ENCODE peak calls at places on chromosomes 4 and X, in ten cellular contexts. One of them, this sample, is unnamed.

GRCh38 chr4:622996-623913 is 2.1 kb upstream of the PDE6B start:
- DNase-seq in left lung: no peak
- DNase-seq in H9: peak
- DNase-seq in uterus: no peak
- DNase-seq in fibroblast of the aortic adventitia: no peak
- DNase-seq in GM23338: no peak
- DNase-seq in cardiac muscle cell: no peak
- DNase-seq in CD8-positive, alpha-beta T cell: no peak
- DNase-seq in body of pancreas: no peak
- DNase-seq in endothelial cell: no peak
- DNase-seq in this sample: no peak

GRCh38 chrX:47190445-47191269 is 3.0 kb upstream of the UBA1 start:
- DNase-seq in left lung: peak
- DNase-seq in H9: peak
- DNase-seq in uterus: peak
- DNase-seq in fibroblast of the aortic adventitia: peak
- DNase-seq in GM23338: peak
- DNase-seq in cardiac muscle cell: peak
- DNase-seq in CD8-positive, alpha-beta T cell: peak
- DNase-seq in body of pancreas: peak
- DNase-seq in endothelial cell: peak
- DNase-seq in this sample: peak

GRCh38 chr4:46934731-46935130 is 25.7 kb upstream of the COX7B2 start:
- DNase-seq in left lung: no peak
- DNase-seq in H9: no peak
- DNase-seq in uterus: no peak
- DNase-seq in fibroblast of the aortic adventitia: no peak
- DNase-seq in GM23338: no peak
- DNase-seq in cardiac muscle cell: no peak
- DNase-seq in CD8-positive, alpha-beta T cell: no peak
- DNase-seq in body of pancreas: no peak
- DNase-seq in endothelial cell: no peak
- DNase-seq in this sample: no peak

GRCh38 chr4:137253949-137254348 is 278.3 kb downstream of the PCDH18 start:
- DNase-seq in left lung: no peak
- DNase-seq in H9: no peak
- DNase-seq in uterus: no peak
- DNase-seq in fibroblast of the aortic adventitia: peak
- DNase-seq in GM23338: no peak
- DNase-seq in cardiac muscle cell: no peak
- DNase-seq in CD8-positive, alpha-beta T cell: no peak
- DNase-seq in body of pancreas: no peak
- DNase-seq in endothelial cell: no peak
- DNase-seq in this sample: no peak

GRCh38 chr4:2643555-2643954 is 107.1 kb downstream of the FAM193A start:
- DNase-seq in left lung: no peak
- DNase-seq in H9: no peak
- DNase-seq in uterus: no peak
- DNase-seq in fibroblast of the aortic adventitia: no peak
- DNase-seq in GM23338: no peak
- DNase-seq in cardiac muscle cell: no peak
- DNase-seq in CD8-positive, alpha-beta T cell: no peak
- DNase-seq in body of pancreas: no peak
- DNase-seq in endothelial cell: no peak
- DNase-seq in this sample: no peak

GRCh38 chr4:13541720-13542576 is 2.4 kb downstream of the NKX3-2 start:
- DNase-seq in left lung: no peak
- DNase-seq in H9: peak
- DNase-seq in uterus: no peak
- DNase-seq in fibroblast of the aortic adventitia: no peak
- DNase-seq in GM23338: peak
- DNase-seq in cardiac muscle cell: no peak
- DNase-seq in CD8-positive, alpha-beta T cell: peak
- DNase-seq in body of pancreas: peak
- DNase-seq in endothelial cell: peak
- DNase-seq in this sample: peak

GRCh38 chrX:118928126-118928525 is 46.3 kb upstream of the LONRF3 start:
- DNase-seq in left lung: no peak
- DNase-seq in H9: no peak
- DNase-seq in uterus: no peak
- DNase-seq in fibroblast of the aortic adventitia: no peak
- DNase-seq in GM23338: no peak
- DNase-seq in cardiac muscle cell: peak
- DNase-seq in CD8-positive, alpha-beta T cell: no peak
- DNase-seq in body of pancreas: no peak
- DNase-seq in endothelial cell: no peak
- DNase-seq in this sample: no peak

GRCh38 chr4:182023469-182023868 is 219.7 kb upstream of the TENM3 start:
- DNase-seq in left lung: no peak
- DNase-seq in H9: no peak
- DNase-seq in uterus: no peak
- DNase-seq in fibroblast of the aortic adventitia: no peak
- DNase-seq in GM23338: no peak
- DNase-seq in cardiac muscle cell: no peak
- DNase-seq in CD8-positive, alpha-beta T cell: no peak
- DNase-seq in body of pancreas: no peak
- DNase-seq in endothelial cell: no peak
- DNase-seq in this sample: no peak

GRCh38 chr4:80024335-80024734 is 48.7 kb downstream of the ANTXR2 start:
- DNase-seq in left lung: no peak
- DNase-seq in H9: no peak
- DNase-seq in uterus: no peak
- DNase-seq in fibroblast of the aortic adventitia: no peak
- DNase-seq in GM23338: no peak
- DNase-seq in cardiac muscle cell: no peak
- DNase-seq in CD8-positive, alpha-beta T cell: no peak
- DNase-seq in body of pancreas: no peak
- DNase-seq in endothelial cell: no peak
- DNase-seq in this sample: no peak

GRCh38 chr4:80027611-80028010 is 45.4 kb downstream of the ANTXR2 start:
- DNase-seq in left lung: no peak
- DNase-seq in H9: no peak
- DNase-seq in uterus: no peak
- DNase-seq in fibroblast of the aortic adventitia: no peak
- DNase-seq in GM23338: no peak
- DNase-seq in cardiac muscle cell: no peak
- DNase-seq in CD8-positive, alpha-beta T cell: no peak
- DNase-seq in body of pancreas: no peak
- DNase-seq in endothelial cell: no peak
- DNase-seq in this sample: no peak

GRCh38 chr4:80029364-80029763 is 43.7 kb downstream of the ANTXR2 start:
- DNase-seq in left lung: no peak
- DNase-seq in H9: no peak
- DNase-seq in uterus: no peak
- DNase-seq in fibroblast of the aortic adventitia: no peak
- DNase-seq in GM23338: no peak
- DNase-seq in cardiac muscle cell: no peak
- DNase-seq in CD8-positive, alpha-beta T cell: no peak
- DNase-seq in body of pancreas: no peak
- DNase-seq in endothelial cell: no peak
- DNase-seq in this sample: no peak

DNA sequence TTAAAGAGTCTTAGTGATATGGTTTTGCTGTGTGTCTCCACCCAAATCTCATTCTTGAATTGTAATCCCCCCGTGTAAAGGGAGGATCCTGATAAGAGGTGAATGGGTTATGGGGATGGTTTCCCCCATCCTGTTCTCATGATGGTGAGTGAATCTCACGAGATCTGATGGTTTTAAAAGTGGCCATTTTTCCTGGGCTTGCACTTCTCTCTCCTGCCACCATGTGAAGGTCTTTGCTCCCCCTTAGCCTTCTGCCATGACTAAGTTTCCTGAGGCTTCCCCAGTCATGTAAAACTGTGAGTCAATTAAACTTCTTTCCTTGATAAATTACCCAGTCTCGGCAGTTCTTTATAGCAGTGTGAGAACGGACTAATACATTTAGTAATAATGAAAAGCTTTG is 46.9 kb downstream of the ANTXR2 start:
- DNase-seq in left lung: no peak
- DNase-seq in H9: no peak
- DNase-seq in uterus: no peak
- DNase-seq in fibroblast of the aortic adventitia: no peak
- DNase-seq in GM23338: peak
- DNase-seq in cardiac muscle cell: no peak
- DNase-seq in CD8-positive, alpha-beta T cell: no peak
- DNase-seq in body of pancreas: no peak
- DNase-seq in endothelial cell: no peak
- DNase-seq in this sample: no peak
- TF ChIP-seq CTCF in left lung: no peak
- TF ChIP-seq CTCF in H9: peak
- TF ChIP-seq CTCF in uterus: no peak
- TF ChIP-seq CTCF in fibroblast of the aortic adventitia: no peak
- TF ChIP-seq CTCF in GM23338: peak
- TF ChIP-seq CTCF in cardiac muscle cell: no peak
- TF ChIP-seq CTCF in CD8-positive, alpha-beta T cell: no peak
- TF ChIP-seq CTCF in body of pancreas: no peak
- TF ChIP-seq CTCF in endothelial cell: no peak
- TF ChIP-seq CTCF in this sample: no peak

DNA sequence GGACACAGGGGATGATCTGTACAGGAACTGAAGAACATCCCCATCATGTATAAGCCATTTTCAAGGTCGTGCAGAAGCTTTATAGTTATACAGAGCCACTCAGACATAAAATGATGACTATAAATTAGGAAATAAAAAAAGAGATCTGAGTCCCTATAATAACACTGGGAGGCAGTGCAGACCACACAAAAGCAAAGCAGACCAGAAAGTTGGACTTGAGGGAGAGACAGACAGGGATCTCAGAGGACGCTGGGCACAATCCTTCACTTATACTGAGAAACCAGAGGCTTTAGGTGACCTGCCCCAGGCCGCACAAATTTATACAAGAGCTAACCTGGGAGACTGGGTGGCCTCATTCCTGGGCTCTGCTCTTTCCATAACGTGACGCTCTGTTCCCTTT is 70.5 kb downstream of the HADH start:
- DNase-seq in left lung: no peak
- DNase-seq in H9: peak
- DNase-seq in uterus: no peak
- DNase-seq in fibroblast of the aortic adventitia: peak
- DNase-seq in GM23338: peak
- DNase-seq in cardiac muscle cell: peak
- DNase-seq in CD8-positive, alpha-beta T cell: no peak
- DNase-seq in body of pancreas: peak
- DNase-seq in endothelial cell: peak
- DNase-seq in this sample: no peak
- TF ChIP-seq CTCF in left lung: no peak
- TF ChIP-seq CTCF in H9: peak
- TF ChIP-seq CTCF in uterus: no peak
- TF ChIP-seq CTCF in fibroblast of the aortic adventitia: peak
- TF ChIP-seq CTCF in GM23338: peak
- TF ChIP-seq CTCF in cardiac muscle cell: peak
- TF ChIP-seq CTCF in CD8-positive, alpha-beta T cell: no peak
- TF ChIP-seq CTCF in body of pancreas: peak
- TF ChIP-seq CTCF in endothelial cell: no peak
- TF ChIP-seq CTCF in this sample: no peak

GRCh38 chr4:152643153-152644035 is 36.4 kb downstream of the TMEM154 start:
- DNase-seq in left lung: peak
- DNase-seq in H9: no peak
- DNase-seq in uterus: no peak
- DNase-seq in fibroblast of the aortic adventitia: no peak
- DNase-seq in GM23338: no peak
- DNase-seq in cardiac muscle cell: peak
- DNase-seq in CD8-positive, alpha-beta T cell: no peak
- DNase-seq in body of pancreas: no peak
- DNase-seq in endothelial cell: no peak
- DNase-seq in this sample: peak

GRCh38 chr4:152644130-152644529 is 35.7 kb downstream of the TMEM154 start:
- DNase-seq in left lung: no peak
- DNase-seq in H9: no peak
- DNase-seq in uterus: no peak
- DNase-seq in fibroblast of the aortic adventitia: no peak
- DNase-seq in GM23338: no peak
- DNase-seq in cardiac muscle cell: no peak
- DNase-seq in CD8-positive, alpha-beta T cell: no peak
- DNase-seq in body of pancreas: no peak
- DNase-seq in endothelial cell: no peak
- DNase-seq in this sample: no peak

GRCh38 chr4:152635876-152636275 is 43.9 kb downstream of the TMEM154 start:
- DNase-seq in left lung: no peak
- DNase-seq in H9: no peak
- DNase-seq in uterus: no peak
- DNase-seq in fibroblast of the aortic adventitia: peak
- DNase-seq in GM23338: no peak
- DNase-seq in cardiac muscle cell: peak
- DNase-seq in CD8-positive, alpha-beta T cell: no peak
- DNase-seq in body of pancreas: no peak
- DNase-seq in endothelial cell: no peak
- DNase-seq in this sample: no peak

DNA sequence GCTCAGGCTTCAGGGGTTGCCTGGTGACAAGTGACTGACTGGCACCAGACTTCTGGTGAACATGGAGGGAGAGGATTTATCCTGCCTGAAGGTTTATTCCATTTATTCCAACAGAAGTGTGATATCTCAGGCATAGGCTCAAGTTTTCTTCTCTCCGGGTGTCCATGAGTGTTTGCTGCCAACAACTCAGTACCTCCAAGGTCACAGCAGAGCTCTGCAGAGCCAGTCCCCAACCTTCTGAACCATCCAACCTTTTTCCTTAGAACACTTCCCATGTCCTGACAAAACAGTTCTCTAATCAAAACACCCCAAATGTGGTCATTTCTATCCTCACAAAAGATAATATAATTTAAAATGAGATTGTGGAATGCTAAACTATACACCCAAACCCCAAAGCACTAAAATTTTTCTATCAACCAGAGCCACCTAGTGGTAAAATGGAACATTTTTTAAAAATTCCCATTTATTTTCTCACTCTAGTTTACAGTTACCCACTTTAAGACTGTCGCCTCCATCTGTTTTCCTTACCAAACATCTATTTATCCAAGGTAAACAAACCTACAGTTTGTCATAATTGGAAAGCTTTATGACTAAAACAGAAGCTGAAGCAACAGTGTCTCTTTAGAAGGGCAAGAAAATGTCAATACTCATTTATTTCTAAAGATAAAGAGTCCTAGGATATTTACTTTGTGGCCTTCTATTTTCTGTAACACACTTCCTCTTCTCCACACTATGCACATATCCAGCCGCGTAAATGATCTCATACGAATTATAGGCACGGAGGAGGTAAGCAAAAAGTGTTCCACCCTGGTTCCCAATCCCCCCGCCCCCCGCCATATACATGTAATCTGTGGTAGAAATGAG is 39.5 kb downstream of the TMEM154 start:
- DNase-seq in left lung: no peak
- DNase-seq in H9: no peak
- DNase-seq in uterus: no peak
- DNase-seq in fibroblast of the aortic adventitia: peak
- DNase-seq in GM23338: peak
- DNase-seq in cardiac muscle cell: peak
- DNase-seq in CD8-positive, alpha-beta T cell: no peak
- DNase-seq in body of pancreas: peak
- DNase-seq in endothelial cell: no peak
- DNase-seq in this sample: no peak
- TF ChIP-seq CTCF in left lung: peak
- TF ChIP-seq CTCF in H9: peak
- TF ChIP-seq CTCF in uterus: peak
- TF ChIP-seq CTCF in fibroblast of the aortic adventitia: peak
- TF ChIP-seq CTCF in GM23338: peak
- TF ChIP-seq CTCF in cardiac muscle cell: peak
- TF ChIP-seq CTCF in CD8-positive, alpha-beta T cell: peak
- TF ChIP-seq CTCF in body of pancreas: peak
- TF ChIP-seq CTCF in endothelial cell: peak
- TF ChIP-seq CTCF in this sample: peak

DNA sequence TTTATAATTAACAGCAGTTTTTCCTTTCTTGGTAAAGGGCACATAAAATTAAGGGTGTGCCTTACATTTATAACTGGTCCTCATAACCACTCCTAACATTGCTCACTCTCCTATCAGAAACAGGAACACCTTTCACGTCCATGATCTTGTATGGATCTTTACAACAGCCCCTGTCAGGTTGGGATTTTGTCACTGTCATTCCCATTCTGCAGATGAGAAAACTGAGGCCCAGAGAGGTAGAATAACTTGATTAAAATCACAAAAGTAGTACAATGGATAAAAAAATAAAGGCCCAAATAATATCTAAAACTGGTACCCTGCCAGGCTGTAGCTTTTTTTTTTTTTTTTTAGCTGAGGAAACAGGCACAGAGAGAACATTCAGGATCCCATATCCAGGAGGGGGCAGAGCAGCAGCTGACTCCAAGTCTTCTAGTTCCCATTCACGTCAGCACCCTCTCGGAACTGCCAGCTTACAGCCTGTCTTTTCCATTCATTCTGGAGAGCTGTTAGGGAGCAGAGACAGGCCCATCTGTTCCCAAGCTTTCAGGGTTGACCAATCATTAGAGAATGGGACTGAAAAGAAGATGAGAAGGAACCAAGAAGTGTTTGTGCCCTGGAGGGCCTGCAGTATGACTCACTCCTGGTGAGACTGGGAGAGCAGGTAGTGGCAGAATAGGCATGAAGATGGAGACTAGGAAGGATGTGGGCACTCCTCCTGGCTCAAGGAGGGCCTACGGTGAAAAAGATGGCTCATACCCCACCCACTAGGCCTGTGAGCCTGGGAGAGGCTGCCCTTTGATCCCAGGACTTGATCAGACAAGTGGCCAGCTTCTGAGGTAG is 7.3 kb downstream of the SUV39H1 start:
- DNase-seq in left lung: no peak
- DNase-seq in H9: no peak
- DNase-seq in uterus: no peak
- DNase-seq in fibroblast of the aortic adventitia: peak
- DNase-seq in GM23338: no peak
- DNase-seq in cardiac muscle cell: peak
- DNase-seq in CD8-positive, alpha-beta T cell: no peak
- DNase-seq in body of pancreas: no peak
- DNase-seq in endothelial cell: no peak
- DNase-seq in this sample: no peak
- TF ChIP-seq CTCF in left lung: no peak
- TF ChIP-seq CTCF in H9: no peak
- TF ChIP-seq CTCF in uterus: no peak
- TF ChIP-seq CTCF in fibroblast of the aortic adventitia: peak
- TF ChIP-seq CTCF in GM23338: no peak
- TF ChIP-seq CTCF in cardiac muscle cell: no peak
- TF ChIP-seq CTCF in CD8-positive, alpha-beta T cell: no peak
- TF ChIP-seq CTCF in body of pancreas: no peak
- TF ChIP-seq CTCF in endothelial cell: no peak
- TF ChIP-seq CTCF in this sample: no peak